ENCODE peak calls at places on chromosomes 11 and 22, in five cellular contexts. E is CD4-positive, alpha-beta T cell; V is neural progenitor cell; Y is right cardiac atrium; B is substantia nigra. H is an unnamed sample.

GRCh38 chr11:61810671-61811175 is 6.1 kb downstream of the FADS1 start:
- DNase-seq in E (no peak), V (no peak), Y (peak), B (no peak), H (no peak)

GRCh38 chr11:86594746-86595145 is 77.7 kb downstream of the ME3 start:
- DNase-seq in E (no peak), V (peak), Y (no peak), B (no peak), H (no peak)

GRCh38 chr11:83249972-83250593 is 36.1 kb downstream of the CCDC90B start:
- DNase-seq in E (no peak), V (peak), Y (no peak), B (no peak), H (no peak)

GRCh38 chr11:130070109-130070828 is 575 bp downstream of the APLP2 start:
- DNase-seq in E (peak), V (peak), Y (peak), B (peak), H (no peak)

GRCh38 chr11:43693731-43694130 is 13.2 kb downstream of the HSD17B12 start:
- DNase-seq in E (no peak), V (no peak), Y (no peak), B (no peak), H (no peak)

GRCh38 chr22:49660321-49660720 is 167.4 kb downstream of the BRD1 start:
- DNase-seq in E (no peak), V (no peak), Y (no peak), B (no peak), H (no peak)

GRCh38 chr11:92224394-92225205 is at the start of gene FAT3:
- DNase-seq in E (no peak), V (peak), Y (peak), B (no peak), H (no peak)

GRCh38 chr11:78239781-78240180 is 51.1 kb downstream of the USP35 start:
- DNase-seq in E (no peak), V (peak), Y (no peak), B (no peak), H (no peak)

GRCh38 chr11:111814567-111814966 is 48.4 kb upstream of the PPP2R1B start:
- DNase-seq in E (no peak), V (no peak), Y (no peak), B (no peak), H (no peak)

GRCh38 chr11:64339319-64339718 is 685 bp upstream of the CCDC88B start:
- DNase-seq in E (no peak), V (no peak), Y (no peak), B (no peak), H (no peak)

GRCh38 chr11:83158965-83159900 is 2.3 kb downstream of the PCF11 start:
- DNase-seq in E (no peak), V (no peak), Y (no peak), B (no peak), H (no peak)

GRCh38 chr11:112785104-112785503 is 176.1 kb upstream of the NCAM1 start:
- DNase-seq in E (no peak), V (no peak), Y (no peak), B (no peak), H (no peak)

GRCh38 chr11:69854719-69855118 is 35.5 kb upstream of the FGF3 start:
- DNase-seq in E (no peak), V (no peak), Y (no peak), B (no peak), H (no peak)

GRCh38 chr11:95520765-95521542 is 268.6 kb downstream of the FAM76B start:
- DNase-seq in E (no peak), V (no peak), Y (no peak), B (no peak), H (no peak)

GRCh38 chr11:71080239-71081097 is 171.9 kb downstream of the SHANK2 start:
- DNase-seq in E (no peak), V (peak), Y (peak), B (peak), H (no peak)

GRCh38 chr11:134291196-134291595 is 15.0 kb downstream of the GLB1L3 start:
- DNase-seq in E (no peak), V (no peak), Y (no peak), B (no peak), H (no peak)

GRCh38 chr11:43567396-43567975 is 113.1 kb upstream of the HSD17B12 start:
- DNase-seq in E (no peak), V (peak), Y (no peak), B (no peak), H (no peak)

GRCh38 chr11:31442086-31442485 is 67.3 kb downstream of the IMMP1L start:
- DNase-seq in E (no peak), V (peak), Y (no peak), B (no peak), H (no peak)

GRCh38 chr11:85088286-85088685 is 538.9 kb downstream of the DLG2 start:
- DNase-seq in E (no peak), V (no peak), Y (no peak), B (no peak), H (no peak)

GRCh38 chr22:46001046-46001425 is 24.1 kb upstream of the WNT7B start:
- DNase-seq in E (no peak), V (no peak), Y (peak), B (no peak), H (no peak)

GRCh38 chr11:70772950-70773349 is 374.6 kb downstream of the CTTN start:
- DNase-seq in E (no peak), V (peak), Y (no peak), B (no peak), H (no peak)

GRCh38 chr22:17939579-17939978 is 84.8 kb downstream of the MICAL3 start:
- DNase-seq in E (no peak), V (no peak), Y (no peak), B (no peak), H (no peak)

GRCh38 chr11:4181780-4182721 is 87.5 kb downstream of the RRM1 start:
- DNase-seq in E (no peak), V (peak), Y (peak), B (peak), H (no peak)

GRCh38 chr11:130677486-130678153 is 229.2 kb downstream of the ADAMTS15 start:
- DNase-seq in E (no peak), V (peak), Y (no peak), B (no peak), H (no peak)

GRCh38 chr11:8731647-8732188 is 49.1 kb downstream of the RPL27A start:
- DNase-seq in E (no peak), V (no peak), Y (no peak), B (no peak), H (no peak)

GRCh38 chr22:23061471-23062280 is 8.6 kb upstream of the GNAZ start:
- DNase-seq in E (no peak), V (no peak), Y (no peak), B (no peak), H (no peak)

GRCh38 chr22:20565761-20566160 is 58.4 kb downstream of the MED15 start:
- DNase-seq in E (no peak), V (no peak), Y (no peak), B (no peak), H (no peak)

GRCh38 chr11:131977854-131978253 is 607.4 kb downstream of the NTM start:
- DNase-seq in E (no peak), V (no peak), Y (no peak), B (no peak), H (no peak)

GRCh38 chr11:125233736-125234275 is 69.3 kb downstream of the PKNOX2 start:
- DNase-seq in E (no peak), V (peak), Y (no peak), B (no peak), H (no peak)

GRCh38 chr22:48950151-48950915 is 877.3 kb downstream of the BRD1 start:
- DNase-seq in E (no peak), V (no peak), Y (no peak), B (no peak), H (no peak)

GRCh38 chr11:133814588-133814987 is 30.7 kb downstream of the SPATA19 start:
- DNase-seq in E (no peak), V (no peak), Y (no peak), B (no peak), H (no peak)

GRCh38 chr11:85685820-85686459 is at the start of gene CCDC89:
- DNase-seq in E (no peak), V (peak), Y (peak), B (peak), H (peak)

GRCh38 chr11:66680966-66681645 is 3.4 kb upstream of the RBM4B start:
- DNase-seq in E (no peak), V (no peak), Y (no peak), B (no peak), H (no peak)

DNA sequence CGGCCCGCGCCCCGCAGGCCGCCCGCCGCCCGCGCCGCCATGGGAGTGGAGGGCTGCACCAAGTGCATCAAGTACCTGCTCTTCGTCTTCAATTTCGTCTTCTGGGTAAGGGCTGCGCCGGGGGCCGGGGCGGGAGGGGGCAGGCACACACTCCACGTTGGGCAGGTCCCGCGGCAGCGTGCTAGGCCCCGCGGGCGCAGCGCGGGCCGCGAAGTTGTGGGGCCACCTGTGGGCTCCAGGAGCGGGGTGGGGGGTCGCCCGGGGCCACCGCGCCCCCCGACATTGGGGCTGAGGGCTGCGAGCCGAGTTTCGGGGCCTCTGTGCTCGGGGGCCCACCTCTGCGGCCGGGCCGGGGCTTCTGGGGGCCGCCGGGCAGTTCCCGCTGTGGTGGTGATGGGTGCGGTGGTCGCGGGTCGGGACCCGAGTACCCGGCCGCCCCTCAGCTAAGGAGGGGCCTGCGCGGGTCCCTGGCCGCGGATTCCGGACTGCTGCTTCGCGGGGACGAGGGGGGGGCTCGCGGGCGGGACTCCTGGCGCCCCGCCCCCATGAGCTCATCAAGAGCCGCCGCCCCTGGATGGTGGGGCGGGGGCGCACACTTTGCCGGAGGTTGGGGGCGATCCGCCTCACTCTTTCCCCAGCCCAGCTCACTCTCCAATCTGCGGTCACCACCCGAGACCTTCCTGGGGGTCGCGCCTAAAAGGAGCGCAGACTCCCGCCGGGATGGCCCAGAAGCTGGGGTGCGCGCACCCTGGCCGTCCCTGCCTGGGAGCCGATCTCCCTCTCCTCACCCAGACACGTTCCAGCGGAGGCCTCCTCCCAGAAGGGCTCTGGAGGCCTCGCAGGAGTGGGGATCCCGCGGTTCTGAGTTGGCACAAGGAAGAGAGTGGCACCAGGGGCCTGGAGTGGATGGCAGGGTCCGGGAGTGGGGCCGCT is 667 bp downstream of the CD81 start:
- DNase-seq in E (peak), V (peak), Y (peak), B (no peak), H (no peak)
- H3K27ac ChIP-seq in E (peak), V (no peak), Y (peak), B (peak), H (peak)

GRCh38 chr11:44857490-44857889 is 93.2 kb downstream of the TP53I11 start:
- DNase-seq in E (no peak), V (no peak), Y (peak), B (no peak), H (no peak)
- H3K27ac ChIP-seq in E (no peak), V (no peak), Y (peak), B (no peak), H (no peak)

GRCh38 chr22:38104084-38104483 is 6.4 kb downstream of the BAIAP2L2 start:
- DNase-seq in E (no peak), V (peak), Y (no peak), B (no peak), H (no peak)

GRCh38 chr22:38106814-38107578 is 3.5 kb downstream of the BAIAP2L2 start:
- DNase-seq in E (no peak), V (no peak), Y (no peak), B (no peak), H (no peak)

GRCh38 chr22:38098410-38099249 is 11.9 kb downstream of the BAIAP2L2 start:
- DNase-seq in E (no peak), V (no peak), Y (no peak), B (no peak), H (no peak)

GRCh38 chr22:38107692-38108515 is 2.6 kb downstream of the BAIAP2L2 start:
- DNase-seq in E (no peak), V (no peak), Y (no peak), B (no peak), H (no peak)

GRCh38 chr22:38103641-38104040 is 6.8 kb downstream of the BAIAP2L2 start:
- DNase-seq in E (no peak), V (no peak), Y (no peak), B (no peak), H (no peak)
- H3K27ac ChIP-seq in E (no peak), V (no peak), Y (no peak), B (no peak), H (no peak)

DNA sequence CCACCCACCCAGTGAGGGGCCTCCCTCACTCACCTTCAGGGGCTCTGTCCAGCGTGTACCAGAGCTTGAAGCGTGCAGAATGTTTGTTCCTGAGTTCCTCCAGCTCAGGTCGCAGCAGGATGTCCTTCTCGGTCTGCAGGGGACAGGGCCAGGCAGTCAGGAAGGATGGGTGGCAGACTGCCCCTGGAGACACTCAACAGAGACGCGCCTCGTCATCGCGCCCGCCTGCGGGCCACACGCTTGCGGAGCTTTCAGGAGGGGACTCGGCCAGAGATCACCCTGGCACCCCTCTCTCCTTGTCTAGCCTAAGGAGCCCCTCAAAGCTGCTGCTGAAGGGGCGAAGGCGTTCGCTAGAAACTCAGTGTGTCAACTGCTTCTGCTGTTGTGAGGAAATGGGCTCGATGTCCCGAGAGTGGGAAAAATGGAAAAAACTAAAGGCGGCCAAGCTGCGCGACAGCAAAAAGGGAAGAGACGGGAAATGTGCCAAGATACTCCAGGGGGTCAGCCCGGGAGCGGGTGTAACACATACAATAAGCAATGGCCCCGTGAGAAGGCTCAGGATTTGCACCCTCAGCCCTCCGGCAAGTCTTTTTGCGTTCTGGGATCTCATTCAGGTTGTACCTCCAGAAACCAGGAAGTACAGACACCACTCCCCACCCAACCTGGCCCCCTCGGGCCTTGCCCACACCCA is 9.2 kb upstream of the POLDIP3 start:
- DNase-seq in E (no peak), V (no peak), Y (peak), B (no peak), H (no peak)
- H3K27ac ChIP-seq in E (no peak), V (no peak), Y (peak), B (no peak), H (peak)

GRCh38 chr11:114137838-114138237 is 78.3 kb downstream of the ZBTB16 start:
- DNase-seq in E (no peak), V (no peak), Y (peak), B (no peak), H (no peak)
- H3K27ac ChIP-seq in E (no peak), V (no peak), Y (peak), B (no peak), H (no peak)

DNA sequence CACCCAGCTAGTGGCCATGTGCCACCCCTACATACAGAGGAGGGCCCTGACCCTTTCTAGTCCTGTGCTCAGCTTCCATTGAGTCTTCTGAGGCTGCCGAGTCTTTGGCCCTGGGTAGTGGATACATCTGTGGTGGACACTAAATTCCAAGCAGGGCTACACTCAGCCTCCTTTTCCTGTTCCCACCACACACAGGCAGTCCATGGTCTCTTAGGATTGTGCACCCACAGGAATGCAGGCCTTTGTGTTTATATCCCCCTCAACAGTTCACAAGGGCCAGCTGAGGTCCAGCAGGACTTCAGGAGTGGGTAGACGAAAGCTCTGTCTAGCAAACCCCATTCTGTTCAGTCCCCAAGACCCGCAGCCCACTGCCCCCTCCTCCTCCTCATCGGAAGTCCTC is 91.7 kb downstream of the SWAP70 start:
- DNase-seq in E (no peak), V (no peak), Y (no peak), B (no peak), H (no peak)
- H3K27ac ChIP-seq in E (no peak), V (no peak), Y (peak), B (no peak), H (peak)

GRCh38 chr11:128480665-128481064 is 106.7 kb downstream of the ETS1 start:
- DNase-seq in E (no peak), V (no peak), Y (no peak), B (no peak), H (no peak)
- H3K27ac ChIP-seq in E (peak), V (no peak), Y (peak), B (no peak), H (peak)

DNA sequence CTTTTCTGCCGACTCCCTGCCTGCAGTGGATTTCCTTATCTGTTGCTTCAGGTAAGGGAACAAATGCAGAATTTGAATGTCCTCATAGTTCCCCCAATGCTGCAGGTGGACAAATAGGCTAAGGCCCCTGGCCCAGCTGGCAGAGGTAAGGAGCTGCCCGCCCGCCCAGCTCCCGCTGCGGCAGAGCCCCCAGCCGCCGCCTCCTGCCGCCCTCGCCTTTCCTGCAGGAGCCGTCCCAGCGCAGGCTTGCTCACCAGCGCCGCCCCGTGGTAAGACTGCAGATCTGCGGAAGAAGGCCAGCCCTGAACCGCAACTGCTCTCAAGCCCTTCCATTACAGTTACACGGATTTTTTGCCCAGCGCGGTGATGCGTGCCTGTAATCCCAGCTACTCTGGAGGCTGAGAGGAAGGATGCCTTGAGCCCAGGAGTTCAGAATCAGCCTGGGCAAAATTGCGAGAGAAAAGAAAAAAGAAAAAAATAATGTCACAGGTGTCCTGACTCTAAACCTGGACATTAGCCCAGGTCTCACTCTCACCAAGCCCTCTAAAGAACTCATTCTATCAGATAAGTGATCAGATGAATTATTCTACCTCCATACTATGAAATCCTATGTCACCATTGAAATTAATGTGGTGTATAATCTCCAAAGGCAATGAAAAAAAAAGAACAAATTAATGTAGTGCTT is 51.2 kb upstream of the EMID1 start:
- DNase-seq in E (peak), V (peak), Y (peak), B (peak), H (no peak)
- H3K27ac ChIP-seq in E (no peak), V (no peak), Y (no peak), B (no peak), H (no peak)

GRCh38 chr22:39422721-39423120 is 23.1 kb downstream of the TAB1 start:
- DNase-seq in E (no peak), V (no peak), Y (no peak), B (no peak), H (no peak)

GRCh38 chr22:39422101-39422500 is 22.5 kb downstream of the TAB1 start:
- DNase-seq in E (no peak), V (no peak), Y (no peak), B (no peak), H (no peak)

GRCh38 chr22:39421691-39422090 is 22.1 kb downstream of the TAB1 start:
- DNase-seq in E (no peak), V (no peak), Y (no peak), B (no peak), H (no peak)

GRCh38 chr22:39426380-39427043 is 26.9 kb downstream of the TAB1 start:
- DNase-seq in E (no peak), V (no peak), Y (no peak), B (no peak), H (no peak)

DNA sequence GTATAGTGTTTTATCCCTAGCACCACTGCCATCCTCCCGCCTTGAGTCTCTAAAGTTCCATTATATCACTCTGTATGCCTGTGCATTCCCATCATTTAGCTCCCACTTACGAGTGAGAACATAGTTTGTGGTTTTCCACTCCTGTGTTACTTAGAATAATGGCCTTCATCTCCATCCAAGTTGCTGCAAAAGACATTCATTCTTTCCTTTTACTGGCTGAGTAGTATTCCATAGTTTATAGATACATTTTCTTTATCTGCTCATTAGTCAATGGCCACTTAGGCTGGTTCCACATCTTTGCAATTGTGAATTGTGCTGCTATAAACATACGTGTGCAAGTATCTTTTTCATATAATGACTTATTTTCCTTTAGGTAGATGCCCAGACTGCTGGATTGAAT is 24.4 kb downstream of the TAB1 start:
- DNase-seq in E (no peak), V (no peak), Y (no peak), B (no peak), H (no peak)
- H3K27ac ChIP-seq in E (no peak), V (no peak), Y (no peak), B (no peak), H (no peak)

H was measured in esophagus squamous epithelium.